ENCODE peak calls at places on chromosomes 7 and 10, in ten cellular contexts. J is ovary; F is Panc1; T is CD4-positive, alpha-beta memory T cell; P is PC-3; Q is PC-9; O is CD8-positive, alpha-beta T cell; L is neural progenitor cell; I is GM23338; C is heart right ventricle. B is an unnamed sample. For H3K4me1, the result is how much of the 10 kb centered on the place peaks cover.

GRCh38 chr10:119962837-119963236 is 70.3 kb downstream of the SEC23IP start:
- DNase-seq in J (no peak), F (no peak), T (no peak), P (no peak), Q (no peak), O (no peak), L (no peak), I (no peak), C (no peak), B (no peak)

GRCh38 chr7:20713792-20714191 is 72.9 kb downstream of the SP8 start:
- DNase-seq in J (no peak), F (no peak), T (no peak), P (no peak), Q (no peak), O (no peak), L (peak), I (peak), C (no peak), B (no peak)

GRCh38 chr10:91745086-91745831 is 53.0 kb upstream of the TNKS2 start:
- DNase-seq in J (no peak), F (peak), T (no peak), P (peak), Q (no peak), O (no peak), L (peak), I (peak), C (no peak), B (no peak)

GRCh38 chr7:94662548-94662947 is 6.6 kb upstream of the SGCE start:
- DNase-seq in J (no peak), F (no peak), T (no peak), P (no peak), Q (no peak), O (no peak), L (no peak), I (no peak), C (no peak), B (no peak)

GRCh38 chr7:21064698-21065648 is 278.3 kb upstream of the SP8 start:
- DNase-seq in J (no peak), F (no peak), T (no peak), P (peak), Q (peak), O (no peak), L (no peak), I (no peak), C (no peak), B (no peak)

GRCh38 chr7:40717242-40717641 is 582.4 kb downstream of the SUGCT start:
- DNase-seq in J (peak), F (no peak), T (no peak), P (peak), Q (peak), O (no peak), L (peak), I (peak), C (peak), B (peak)

GRCh38 chr7:132380065-132380464 is 196.2 kb downstream of the PLXNA4 start:
- DNase-seq in J (peak), F (no peak), T (no peak), P (no peak), Q (no peak), O (no peak), L (peak), I (peak), C (peak), B (peak)

GRCh38 chr10:71520042-71520441 is 123.3 kb downstream of the CDH23 start:
- DNase-seq in J (no peak), F (no peak), T (no peak), P (no peak), Q (no peak), O (no peak), L (no peak), I (no peak), C (no peak), B (no peak)

GRCh38 chr10:29160110-29160669 is 128.7 kb upstream of the LYZL1 start:
- DNase-seq in J (no peak), F (no peak), T (no peak), P (peak), Q (peak), O (no peak), L (no peak), I (peak), C (no peak), B (no peak)

GRCh38 chr7:18770154-18770807 is 274.7 kb downstream of the HDAC9 start:
- DNase-seq in J (no peak), F (no peak), T (no peak), P (peak), Q (no peak), O (no peak), L (no peak), I (no peak), C (no peak), B (no peak)

GRCh38 chr7:72446566-72447462 is 34.7 kb upstream of the CALN1 start:
- DNase-seq in J (no peak), F (no peak), T (no peak), P (no peak), Q (no peak), O (no peak), L (peak), I (peak), C (no peak), B (no peak)

GRCh38 chr7:76268376-76268775 is 34.1 kb upstream of the HSPB1 start:
- DNase-seq in J (no peak), F (no peak), T (no peak), P (no peak), Q (no peak), O (no peak), L (no peak), I (no peak), C (no peak), B (no peak)

GRCh38 chr10:100341953-100342626 is 4.9 kb upstream of the SCD start:
- DNase-seq in J (no peak), F (no peak), T (peak), P (peak), Q (peak), O (peak), L (peak), I (peak), C (peak), B (no peak)

GRCh38 chr7:143387156-143387975 is 6.2 kb downstream of the ZYX start:
- DNase-seq in J (no peak), F (no peak), T (no peak), P (no peak), Q (no peak), O (no peak), L (peak), I (peak), C (no peak), B (no peak)

GRCh38 chr7:157690058-157690832 is 353.4 kb downstream of the DNAJB6 start:
- DNase-seq in J (no peak), F (no peak), T (no peak), P (no peak), Q (no peak), O (no peak), L (peak), I (no peak), C (no peak), B (no peak)

GRCh38 chr7:6228363-6228762 is 44.1 kb downstream of the CYTH3 start:
- DNase-seq in J (no peak), F (no peak), T (no peak), P (no peak), Q (no peak), O (no peak), L (no peak), I (peak), C (no peak), B (no peak)

GRCh38 chr10:43140414-43140813 is 2.2 kb downstream of the CSGALNACT2 start:
- DNase-seq in J (no peak), F (peak), T (peak), P (peak), Q (peak), O (no peak), L (no peak), I (no peak), C (no peak), B (no peak)

GRCh38 chr7:154757756-154758155 is 245.2 kb downstream of the PAXIP1 start:
- DNase-seq in J (no peak), F (no peak), T (no peak), P (no peak), Q (no peak), O (no peak), L (no peak), I (no peak), C (no peak), B (no peak)

GRCh38 chr10:98684019-98684899 is 237.5 kb upstream of the HPS1 start:
- DNase-seq in J (no peak), F (no peak), T (no peak), P (no peak), Q (no peak), O (no peak), L (no peak), I (no peak), C (no peak), B (no peak)

GRCh38 chr7:127393370-127394058 is 1.0 kb upstream of the ZNF800 start:
- DNase-seq in J (peak), F (no peak), T (no peak), P (no peak), Q (no peak), O (no peak), L (peak), I (peak), C (no peak), B (no peak)

GRCh38 chr10:86663576-86664369 is 4.5 kb upstream of the LDB3 start:
- DNase-seq in J (no peak), F (no peak), T (no peak), P (no peak), Q (no peak), O (no peak), L (no peak), I (no peak), C (peak), B (no peak)

DNA sequence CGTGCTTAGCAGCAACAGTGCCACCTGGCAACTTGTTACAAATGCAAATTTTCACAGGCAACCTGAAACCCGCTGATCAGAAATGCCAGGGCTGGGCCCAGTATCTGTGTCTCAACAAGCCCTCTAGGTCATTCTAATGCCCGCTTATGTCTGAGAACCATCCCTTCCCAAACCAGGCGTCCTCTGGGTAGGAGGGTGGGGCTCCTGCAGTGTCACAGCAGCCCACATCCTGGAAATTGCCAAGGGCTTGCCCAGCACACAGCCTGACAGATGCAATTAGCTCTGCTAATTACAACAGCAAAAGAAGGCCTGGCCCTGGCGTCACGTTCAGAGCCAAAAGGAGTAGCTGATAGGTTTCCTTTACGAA is 15.9 kb downstream of the ITPRIP start:
- DNase-seq in J (no peak), F (no peak), T (no peak), P (no peak), Q (no peak), O (no peak), L (no peak), I (no peak), C (no peak), B (peak)
- H3K27ac ChIP-seq in J (no peak), F (peak), T (peak), P (no peak), Q (no peak), O (no peak), L (no peak), I (peak), C (peak), B (peak)

GRCh38 chr7:101169838-101170531 is 4.6 kb upstream of the VGF start:
- DNase-seq in J (peak), F (no peak), T (peak), P (peak), Q (no peak), O (peak), L (peak), I (peak), C (peak), B (peak)
- H3K4me1 ChIP-seq in J (under half), F (under half), T (half or more), P (under half), Q (under half), O (half or more), L (under half), I (half or more), C (under half), B (under half)

GRCh38 chr7:55370001-55370400 is 4.9 kb downstream of the LANCL2 start:
- DNase-seq in J (no peak), F (no peak), T (no peak), P (no peak), Q (no peak), O (no peak), L (no peak), I (no peak), C (no peak), B (no peak)
- H3K27ac ChIP-seq in J (no peak), F (no peak), T (no peak), P (no peak), Q (no peak), O (no peak), L (no peak), I (no peak), C (no peak), B (no peak)

GRCh38 chr7:84022686-84023308 is 171.8 kb downstream of the SEMA3A start:
- DNase-seq in J (no peak), F (peak), T (no peak), P (peak), Q (peak), O (no peak), L (no peak), I (no peak), C (no peak), B (no peak)
- H3K4me1 ChIP-seq in J (under half), F (under half), T (under half), P (half or more), Q (under half), O (under half), L (under half), I (under half), C (under half), B (under half)

GRCh38 chr10:107071301-107071700 is 93.2 kb downstream of the SORCS1 start:
- DNase-seq in J (no peak), F (no peak), T (no peak), P (no peak), Q (no peak), O (no peak), L (no peak), I (no peak), C (no peak), B (no peak)
- H3K27ac ChIP-seq in J (no peak), F (no peak), T (no peak), P (no peak), Q (no peak), O (no peak), L (no peak), I (no peak), C (no peak), B (no peak)

DNA sequence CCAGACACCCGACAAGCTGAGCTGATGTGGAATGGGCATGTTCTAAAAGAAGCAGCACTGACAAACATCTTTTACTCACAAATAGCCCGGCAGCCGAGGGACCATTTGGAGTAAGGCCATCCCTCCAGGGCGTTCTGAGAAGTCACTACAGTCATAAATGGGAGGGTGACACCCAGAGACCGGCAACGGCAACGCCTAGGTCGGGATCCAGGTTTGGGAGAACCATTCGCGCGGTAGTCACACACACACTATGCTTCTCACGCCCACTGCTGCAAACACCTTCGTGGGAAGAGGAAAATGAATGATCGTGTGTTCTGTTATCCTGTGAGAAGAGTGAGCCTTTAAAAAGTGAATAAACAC is 9.8 kb downstream of the TNS3 start:
- DNase-seq in J (no peak), F (no peak), T (no peak), P (no peak), Q (no peak), O (no peak), L (no peak), I (no peak), C (peak), B (no peak)
- H3K4me1 ChIP-seq in J (under half), F (half or more), T (under half), P (half or more), Q (half or more), O (under half), L (under half), I (under half), C (half or more), B (half or more)

GRCh38 chr10:3455385-3456334 is 283.1 kb upstream of the PITRM1 start:
- DNase-seq in J (no peak), F (no peak), T (no peak), P (no peak), Q (no peak), O (no peak), L (no peak), I (no peak), C (no peak), B (no peak)

GRCh38 chr10:3451516-3452185 is 279.1 kb upstream of the PITRM1 start:
- DNase-seq in J (no peak), F (no peak), T (no peak), P (no peak), Q (no peak), O (no peak), L (no peak), I (no peak), C (no peak), B (no peak)

GRCh38 chr10:3452683-3453388 is 280.3 kb upstream of the PITRM1 start:
- DNase-seq in J (no peak), F (no peak), T (no peak), P (peak), Q (no peak), O (no peak), L (no peak), I (no peak), C (no peak), B (no peak)

GRCh38 chr10:3452234-3452633 is 279.7 kb upstream of the PITRM1 start:
- DNase-seq in J (no peak), F (no peak), T (no peak), P (peak), Q (no peak), O (no peak), L (peak), I (peak), C (no peak), B (peak)
- H3K27ac ChIP-seq in J (no peak), F (peak), T (no peak), P (peak), Q (no peak), O (no peak), L (no peak), I (peak), C (peak), B (peak)

GRCh38 chr7:43582503-43583423 is at the start of gene STK17A:
- DNase-seq in J (peak), F (peak), T (peak), P (peak), Q (peak), O (peak), L (peak), I (peak), C (peak), B (peak)

GRCh38 chr7:43583424-43584199 is 704 bp downstream of the STK17A start:
- DNase-seq in J (peak), F (no peak), T (peak), P (peak), Q (no peak), O (peak), L (peak), I (peak), C (peak), B (no peak)

GRCh38 chr7:43586251-43586900 is 3.5 kb downstream of the STK17A start:
- DNase-seq in J (no peak), F (no peak), T (peak), P (peak), Q (peak), O (no peak), L (no peak), I (no peak), C (no peak), B (no peak)

GRCh38 chr7:43585521-43585920 is 2.6 kb downstream of the STK17A start:
- DNase-seq in J (no peak), F (no peak), T (no peak), P (peak), Q (peak), O (no peak), L (no peak), I (no peak), C (no peak), B (no peak)

GRCh38 chr7:43584200-43584586 is 1.3 kb downstream of the STK17A start:
- DNase-seq in J (peak), F (peak), T (no peak), P (peak), Q (peak), O (peak), L (peak), I (no peak), C (no peak), B (no peak)
- H3K4me1 ChIP-seq in J (under half), F (under half), T (under half), P (under half), Q (under half), O (under half), L (under half), I (under half), C (under half), B (under half)

GRCh38 chr10:63253040-63253439 is 119.9 kb downstream of the NRBF2 start:
- DNase-seq in J (no peak), F (no peak), T (no peak), P (no peak), Q (no peak), O (no peak), L (no peak), I (no peak), C (no peak), B (no peak)

GRCh38 chr10:63257784-63258183 is 124.7 kb downstream of the NRBF2 start:
- DNase-seq in J (no peak), F (no peak), T (no peak), P (no peak), Q (no peak), O (no peak), L (no peak), I (no peak), C (no peak), B (no peak)

GRCh38 chr10:63252095-63252762 is 119.1 kb downstream of the NRBF2 start:
- DNase-seq in J (no peak), F (no peak), T (no peak), P (no peak), Q (no peak), O (no peak), L (peak), I (peak), C (no peak), B (no peak)

GRCh38 chr10:63258920-63259678 is 126.0 kb downstream of the NRBF2 start:
- DNase-seq in J (no peak), F (no peak), T (no peak), P (no peak), Q (no peak), O (no peak), L (no peak), I (no peak), C (no peak), B (no peak)

GRCh38 chr10:63256047-63256773 is 123.1 kb downstream of the NRBF2 start:
- DNase-seq in J (no peak), F (no peak), T (no peak), P (no peak), Q (no peak), O (no peak), L (no peak), I (no peak), C (no peak), B (no peak)
- H3K27ac ChIP-seq in J (no peak), F (no peak), T (no peak), P (no peak), Q (no peak), O (no peak), L (no peak), I (no peak), C (peak), B (peak)

GRCh38 chr10:125153693-125154490 is 6.5 kb downstream of the CTBP2 start:
- DNase-seq in J (peak), F (no peak), T (no peak), P (peak), Q (no peak), O (no peak), L (no peak), I (no peak), C (no peak), B (no peak)

GRCh38 chr10:125152646-125153368 is 7.6 kb downstream of the CTBP2 start:
- DNase-seq in J (peak), F (no peak), T (no peak), P (no peak), Q (no peak), O (no peak), L (peak), I (no peak), C (peak), B (peak)

GRCh38 chr10:125151824-125152634 is 8.3 kb downstream of the CTBP2 start:
- DNase-seq in J (peak), F (no peak), T (no peak), P (no peak), Q (no peak), O (no peak), L (peak), I (peak), C (peak), B (no peak)

GRCh38 chr10:125149278-125150047 is 10.9 kb downstream of the CTBP2 start:
- DNase-seq in J (peak), F (peak), T (no peak), P (peak), Q (no peak), O (no peak), L (no peak), I (peak), C (peak), B (peak)

DNA sequence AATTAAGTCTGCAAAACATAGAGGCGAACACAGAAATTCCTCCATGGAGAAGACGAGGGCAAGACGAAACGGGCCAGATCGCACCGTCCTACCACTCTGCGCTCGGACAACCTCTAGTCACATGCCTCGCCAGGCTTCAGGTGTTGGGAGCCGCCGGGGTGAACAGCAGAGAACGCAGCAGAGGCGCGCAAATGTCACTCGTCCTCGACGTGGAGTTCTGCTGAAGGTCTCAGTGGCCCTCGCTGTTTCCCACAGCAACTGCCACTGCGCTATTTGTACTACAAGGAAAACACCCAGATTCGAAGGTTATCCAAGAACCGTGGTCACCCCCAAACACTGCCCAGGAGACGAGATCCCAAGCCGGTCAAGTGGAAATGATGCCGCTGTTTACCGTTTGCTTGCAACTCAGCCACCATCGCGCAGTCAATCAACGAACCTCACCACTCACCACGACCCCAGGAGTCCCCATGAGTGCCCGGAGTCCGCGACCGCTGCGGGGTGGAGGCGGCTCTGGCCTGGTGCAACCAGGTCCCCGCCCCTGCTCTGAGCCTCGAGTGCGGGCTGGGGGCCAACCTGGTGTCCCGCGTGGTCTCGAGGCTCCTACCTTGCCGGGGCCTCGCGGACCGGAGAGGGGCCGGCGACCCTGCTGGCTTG is 9.1 kb downstream of the CTBP2 start:
- DNase-seq in J (no peak), F (no peak), T (no peak), P (no peak), Q (no peak), O (no peak), L (no peak), I (no peak), C (no peak), B (no peak)
- H3K4me1 ChIP-seq in J (half or more), F (half or more), T (under half), P (half or more), Q (under half), O (under half), L (half or more), I (half or more), C (half or more), B (half or more)